ENCODE peak calls at places on chromosome 12, in six cellular contexts. B is endodermal cell, H is cardiac muscle cell, P is left ventricle myocardium inferior, M is fibroblast of lung, G is astrocyte. C is an unnamed sample.

GRCh38 chr12:116150001-116150400 is 127.5 kb downstream of the MED13L start:
- DNase-seq in B (no peak), H (no peak), P (no peak), M (peak; percentile 62), G (peak; percentile 58), C (no peak)

GRCh38 chr12:130253866-130254265 is 83.8 kb upstream of the PIWIL1 start:
- DNase-seq in B (no peak), H (no peak), P (no peak), M (no peak), G (no peak), C (no peak)

GRCh38 chr12:6821674-6822433 is at the start of gene GPR162:
- DNase-seq in B (peak; percentile 95), H (peak; percentile 75), P (peak; percentile 72), M (peak; percentile 65), G (peak; percentile 37), C (peak; percentile 45)

GRCh38 chr12:81815611-81816010 is 56.5 kb upstream of the PPFIA2 start:
- DNase-seq in B (no peak), H (no peak), P (no peak), M (peak; percentile 76), G (peak; percentile 71), C (no peak)

GRCh38 chr12:91413591-91413990 is 231.0 kb upstream of the DCN start:
- DNase-seq in B (no peak), H (peak; percentile 34), P (no peak), M (peak; percentile 64), G (peak; percentile 57), C (no peak)

GRCh38 chr12:21851151-21851550 is 76.6 kb upstream of the KCNJ8 start:
- DNase-seq in B (no peak), H (no peak), P (no peak), M (no peak), G (no peak), C (no peak)

GRCh38 chr12:53870122-53870521 is 68.5 kb upstream of the HOXC13 start:
- DNase-seq in B (no peak), H (no peak), P (no peak), M (no peak), G (no peak), C (no peak)

GRCh38 chr12:100827901-100828520 is 33.4 kb downstream of the ANO4 start:
- DNase-seq in B (peak; percentile 61), H (peak; percentile 67), P (no peak), M (peak; percentile 39), G (peak; percentile 31), C (no peak)

GRCh38 chr12:99390707-99391106 is 256.8 kb upstream of the GARIN6 start:
- DNase-seq in B (peak; percentile 94), H (peak; percentile 1), P (no peak), M (no peak), G (no peak), C (no peak)

GRCh38 chr12:98439471-98440164 is 75.8 kb upstream of the TMPO start:
- DNase-seq in B (peak; percentile 48), H (peak; percentile 86), P (no peak), M (peak; percentile 72), G (peak; percentile 61), C (no peak)

GRCh38 chr12:82730832-82731497 is 44.3 kb downstream of the TMTC2 start:
- DNase-seq in B (no peak), H (peak; percentile 96), P (no peak), M (peak; percentile 92), G (peak; percentile 92), C (no peak)

GRCh38 chr12:104877107-104877705 is 80.9 kb downstream of the SLC41A2 start:
- DNase-seq in B (no peak), H (peak; percentile 74), P (no peak), M (peak; percentile 46), G (peak; percentile 12), C (peak; percentile 7)

GRCh38 chr12:111942557-111942956 is 70.4 kb downstream of the TMEM116 start:
- DNase-seq in B (no peak), H (peak; percentile 70), P (no peak), M (peak; percentile 78), G (peak; percentile 75), C (no peak)

GRCh38 chr12:129941646-129942045 is 37.8 kb upstream of the TMEM132D start:
- DNase-seq in B (no peak), H (no peak), P (no peak), M (no peak), G (no peak), C (no peak)

GRCh38 chr12:102685841-102686240 is 205.5 kb upstream of the IGF1 start:
- DNase-seq in B (no peak), H (no peak), P (no peak), M (no peak), G (no peak), C (no peak)

GRCh38 chr12:92769124-92769901 is 66.5 kb downstream of the PLEKHG7 start:
- DNase-seq in B (no peak), H (peak; percentile 23), P (no peak), M (peak; percentile 37), G (no peak), C (no peak)

GRCh38 chr12:102736328-102736727 is 180.7 kb downstream of the PAH start:
- DNase-seq in B (no peak), H (no peak), P (no peak), M (no peak), G (no peak), C (no peak)

GRCh38 chr12:20487519-20487918 is 119.2 kb downstream of the PDE3A start:
- DNase-seq in B (no peak), H (no peak), P (no peak), M (no peak), G (no peak), C (no peak)

GRCh38 chr12:92930421-92930820 is 1.3 kb upstream of the EEA1 start:
- DNase-seq in B (no peak), H (no peak), P (no peak), M (no peak), G (no peak), C (no peak)

GRCh38 chr12:94954029-94954685 is 49.3 kb downstream of the NDUFA12 start:
- DNase-seq in B (no peak), H (peak; percentile 36), P (no peak), M (peak; percentile 67), G (peak; percentile 58), C (no peak)

GRCh38 chr12:70448371-70448770 is 82.3 kb downstream of the KCNMB4 start:
- DNase-seq in B (no peak), H (peak; percentile 57), P (no peak), M (peak; percentile 34), G (peak; percentile 24), C (no peak)

GRCh38 chr12:124459852-124460645 is 107.4 kb downstream of the NCOR2 start:
- DNase-seq in B (no peak), H (no peak), P (no peak), M (no peak), G (no peak), C (no peak)

GRCh38 chr12:57118711-57119271 is 7.6 kb upstream of the STAT6 start:
- DNase-seq in B (no peak), H (no peak), P (no peak), M (no peak), G (no peak), C (no peak)

GRCh38 chr12:62933220-62933870 is 1.6 kb downstream of the PPM1H start:
- DNase-seq in B (peak; percentile 94), H (no peak), P (peak; percentile 36), M (no peak), G (no peak), C (peak; percentile 88)

GRCh38 chr12:124428792-124429281 is 133.9 kb downstream of the RFLNA start:
- DNase-seq in B (no peak), H (no peak), P (no peak), M (no peak), G (no peak), C (no peak)

GRCh38 chr12:3757261-3757660 is 4.4 kb upstream of the CRACR2A start:
- DNase-seq in B (no peak), H (no peak), P (no peak), M (no peak), G (no peak), C (no peak)

GRCh38 chr12:3752096-3752709 is 706 bp downstream of the CRACR2A start:
- DNase-seq in B (peak; percentile 45), H (peak; percentile 65), P (peak; percentile 61), M (peak; percentile 11), G (no peak), C (no peak)

GRCh38 chr12:3753549-3754284 is 808 bp upstream of the CRACR2A start:
- DNase-seq in B (peak; percentile 61), H (peak; percentile 59), P (peak; percentile 41), M (no peak), G (no peak), C (no peak)

GRCh38 chr12:3752741-3753486 is at the start of gene CRACR2A:
- DNase-seq in B (peak; percentile 97), H (peak; percentile 87), P (peak; percentile 69), M (peak; percentile 68), G (peak; percentile 35), C (no peak)

GRCh38 chr12:3755898-3756297 is 3.0 kb upstream of the CRACR2A start:
- DNase-seq in B (no peak), H (no peak), P (no peak), M (no peak), G (no peak), C (no peak)
- H3K27ac ChIP-seq in B (no peak overlapping the region), H (no peak overlapping the region), P (no peak overlapping the region), M (no peak overlapping the region), G (no peak overlapping the region), C (no peak overlapping the region)

DNA sequence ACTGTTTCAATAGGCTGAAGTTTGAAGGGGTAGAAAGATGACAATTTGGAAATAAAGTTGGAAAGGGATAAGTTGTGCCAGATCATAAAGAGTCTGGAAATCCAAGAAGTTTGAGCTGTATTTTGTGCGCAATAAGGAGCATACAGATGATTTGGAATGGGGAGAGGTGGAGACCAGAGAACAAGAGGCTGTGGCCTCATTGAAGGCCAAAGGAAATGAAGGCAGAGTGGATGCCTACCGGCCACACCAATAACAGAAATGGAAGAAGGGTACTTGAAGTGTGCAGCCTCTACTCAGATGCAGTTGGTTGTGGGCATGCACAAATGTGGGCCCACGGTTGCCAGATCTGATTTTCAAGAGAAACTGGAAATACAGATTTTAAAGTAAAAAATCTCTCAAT is 2.4 kb downstream of the IFT81 start:
- DNase-seq in B (no peak), H (no peak), P (no peak), M (no peak), G (no peak), C (no peak)
- TF ChIP-seq CTCF in B (no peak), H (no peak), P (no peak), M (no peak), G (no peak), C (no peak)

GRCh38 chr12:64673490-64674169 is 63.3 kb downstream of the RASSF3 start:
- DNase-seq in B (peak; percentile 73), H (peak; percentile 48), P (no peak), M (peak; percentile 76), G (peak; percentile 70), C (no peak)
- H3K27ac ChIP-seq in B (no peak overlapping the region), H (peak overlapping the region; percentile 77), P (peak overlapping the region; percentile 74), M (no peak overlapping the region), G (no peak overlapping the region), C (no peak overlapping the region)

GRCh38 chr12:2314492-2314891 is 261.7 kb downstream of the CACNA1C start:
- DNase-seq in B (no peak), H (no peak), P (no peak), M (no peak), G (no peak), C (no peak)

GRCh38 chr12:2319747-2320146 is 267.0 kb downstream of the CACNA1C start:
- DNase-seq in B (peak; percentile 66), H (peak; percentile 47), P (peak; percentile 39), M (peak; percentile 50), G (peak; percentile 42), C (no peak)

GRCh38 chr12:2319136-2319535 is 266.3 kb downstream of the CACNA1C start:
- DNase-seq in B (no peak), H (no peak), P (no peak), M (no peak), G (no peak), C (no peak)

GRCh38 chr12:2318286-2318685 is 265.5 kb downstream of the CACNA1C start:
- DNase-seq in B (no peak), H (peak; percentile 46), P (no peak), M (no peak), G (no peak), C (no peak)

GRCh38 chr12:2317819-2318218 is 265.0 kb downstream of the CACNA1C start:
- DNase-seq in B (peak; percentile 80), H (no peak), P (no peak), M (no peak), G (no peak), C (no peak)
- TF ChIP-seq CTCF in B (peak; percentile 74), H (no peak), P (no peak), M (no peak), G (no peak), C (no peak)